ENCODE peak calls at places on chromosome 14, in four cellular contexts. One of them, this sample, is unnamed.

GRCh38 chr14:37595809-37596595 is 573 bp downstream of the TTC6 start:
- DNase-seq in uterus: no peak
- DNase-seq in lower lobe of right lung: peak; percentile 86
- DNase-seq in thoracic aorta: no peak
- DNase-seq in this sample: no peak

GRCh38 chr14:96631621-96632362 is 129.6 kb downstream of the PAPOLA start:
- DNase-seq in uterus: peak; percentile 4
- DNase-seq in lower lobe of right lung: no peak
- DNase-seq in thoracic aorta: no peak
- DNase-seq in this sample: no peak

GRCh38 chr14:95830386-95830785 is 46.2 kb upstream of the TUNAR start:
- DNase-seq in uterus: no peak
- DNase-seq in lower lobe of right lung: no peak
- DNase-seq in thoracic aorta: no peak
- DNase-seq in this sample: no peak

GRCh38 chr14:96245710-96246534 is 10.1 kb upstream of the BDKRB1 start:
- DNase-seq in uterus: no peak
- DNase-seq in lower lobe of right lung: no peak
- DNase-seq in thoracic aorta: no peak
- DNase-seq in this sample: no peak

GRCh38 chr14:65958664-65959562 is 527.3 kb upstream of the CCDC196 start:
- DNase-seq in uterus: no peak
- DNase-seq in lower lobe of right lung: no peak
- DNase-seq in thoracic aorta: no peak
- DNase-seq in this sample: no peak

GRCh38 chr14:93903342-93904184 is 23.6 kb upstream of the FAM181A start:
- DNase-seq in uterus: no peak
- DNase-seq in lower lobe of right lung: no peak
- DNase-seq in thoracic aorta: no peak
- DNase-seq in this sample: no peak

GRCh38 chr14:69573841-69574265 is 818 bp downstream of the CCDC177 start:
- DNase-seq in uterus: no peak
- DNase-seq in lower lobe of right lung: no peak
- DNase-seq in thoracic aorta: no peak
- DNase-seq in this sample: no peak

GRCh38 chr14:69548566-69548965 is 26.1 kb downstream of the CCDC177 start:
- DNase-seq in uterus: no peak
- DNase-seq in lower lobe of right lung: no peak
- DNase-seq in thoracic aorta: no peak
- DNase-seq in this sample: no peak

GRCh38 chr14:67444395-67444794 is 32.4 kb upstream of the PLEK2 start:
- DNase-seq in uterus: no peak
- DNase-seq in lower lobe of right lung: no peak
- DNase-seq in thoracic aorta: no peak
- DNase-seq in this sample: no peak

GRCh38 chr14:95903616-95904107 is 27.0 kb downstream of the TUNAR start:
- DNase-seq in uterus: no peak
- DNase-seq in lower lobe of right lung: no peak
- DNase-seq in thoracic aorta: no peak
- DNase-seq in this sample: no peak

GRCh38 chr14:89277229-89277628 is 139.8 kb downstream of the FOXN3 start:
- DNase-seq in uterus: no peak
- DNase-seq in lower lobe of right lung: no peak
- DNase-seq in thoracic aorta: no peak
- DNase-seq in this sample: peak; percentile 33

GRCh38 chr14:96100171-96101064 is 61.3 kb downstream of the C14orf132 start:
- DNase-seq in uterus: peak; percentile 78
- DNase-seq in lower lobe of right lung: peak; percentile 75
- DNase-seq in thoracic aorta: no peak
- DNase-seq in this sample: peak; percentile 81

GRCh38 chr14:91901449-91902250 is 34.3 kb upstream of the TC2N start:
- DNase-seq in uterus: peak; percentile 77
- DNase-seq in lower lobe of right lung: no peak
- DNase-seq in thoracic aorta: no peak
- DNase-seq in this sample: no peak

GRCh38 chr14:38197001-38197760 is 10.5 kb upstream of the SSTR1 start:
- DNase-seq in uterus: no peak
- DNase-seq in lower lobe of right lung: no peak
- DNase-seq in thoracic aorta: no peak
- DNase-seq in this sample: no peak

GRCh38 chr14:85416771-85417170 is 113.2 kb upstream of the FLRT2 start:
- DNase-seq in uterus: no peak
- DNase-seq in lower lobe of right lung: no peak
- DNase-seq in thoracic aorta: no peak
- DNase-seq in this sample: no peak

GRCh38 chr14:19993438-19993837 is 8.5 kb upstream of the OR4Q2 start:
- DNase-seq in uterus: no peak
- DNase-seq in lower lobe of right lung: no peak
- DNase-seq in thoracic aorta: no peak
- DNase-seq in this sample: no peak

GRCh38 chr14:62914025-62914424 is 131.2 kb downstream of the KCNH5 start:
- DNase-seq in uterus: no peak
- DNase-seq in lower lobe of right lung: no peak
- DNase-seq in thoracic aorta: no peak
- DNase-seq in this sample: no peak

GRCh38 chr14:76844223-76844622 is 18.0 kb downstream of the LRRC74A start:
- DNase-seq in uterus: peak; percentile 22
- DNase-seq in lower lobe of right lung: peak; percentile 75
- DNase-seq in thoracic aorta: no peak
- DNase-seq in this sample: peak; percentile 62

GRCh38 chr14:43778607-43778955 is 728.5 kb downstream of the FSCB start:
- DNase-seq in uterus: no peak
- DNase-seq in lower lobe of right lung: no peak
- DNase-seq in thoracic aorta: no peak
- DNase-seq in this sample: no peak

GRCh38 chr14:88323520-88324199 is 591 bp upstream of the KCNK10 start:
- DNase-seq in uterus: no peak
- DNase-seq in lower lobe of right lung: no peak
- DNase-seq in thoracic aorta: no peak
- DNase-seq in this sample: no peak

GRCh38 chr14:102015045-102015685 is 50.8 kb downstream of the DYNC1H1 start:
- DNase-seq in uterus: no peak
- DNase-seq in lower lobe of right lung: no peak
- DNase-seq in thoracic aorta: no peak
- DNase-seq in this sample: no peak

GRCh38 chr14:94180655-94181271 is 6.6 kb downstream of the PPP4R4 start:
- DNase-seq in uterus: no peak
- DNase-seq in lower lobe of right lung: no peak
- DNase-seq in thoracic aorta: no peak
- DNase-seq in this sample: no peak

GRCh38 chr14:74615735-74616134 is 3.7 kb upstream of the LTBP2 start:
- DNase-seq in uterus: no peak
- DNase-seq in lower lobe of right lung: no peak
- DNase-seq in thoracic aorta: no peak
- DNase-seq in this sample: peak; percentile 74

GRCh38 chr14:62126885-62127478 is 364.8 kb downstream of the SNAPC1 start:
- DNase-seq in uterus: no peak
- DNase-seq in lower lobe of right lung: no peak
- DNase-seq in thoracic aorta: no peak
- DNase-seq in this sample: no peak

GRCh38 chr14:38749936-38750335 is 353.1 kb downstream of the SEC23A start:
- DNase-seq in uterus: no peak
- DNase-seq in lower lobe of right lung: no peak
- DNase-seq in thoracic aorta: no peak
- DNase-seq in this sample: no peak

GRCh38 chr14:61623927-61624326 is 71.4 kb upstream of the HIF1A start:
- DNase-seq in uterus: no peak
- DNase-seq in lower lobe of right lung: no peak
- DNase-seq in thoracic aorta: no peak
- DNase-seq in this sample: no peak

GRCh38 chr14:75521415-75522199 is 662 bp upstream of the BATF start:
- DNase-seq in uterus: no peak
- DNase-seq in lower lobe of right lung: no peak
- DNase-seq in thoracic aorta: no peak
- DNase-seq in this sample: no peak

GRCh38 chr14:54600685-54601084 is 33.8 kb downstream of the SAMD4A start:
- DNase-seq in uterus: no peak
- DNase-seq in lower lobe of right lung: no peak
- DNase-seq in thoracic aorta: no peak
- DNase-seq in this sample: no peak

GRCh38 chr14:32900602-32901001 is 38.1 kb upstream of the NPAS3 start:
- DNase-seq in uterus: no peak
- DNase-seq in lower lobe of right lung: no peak
- DNase-seq in thoracic aorta: no peak
- DNase-seq in this sample: no peak

GRCh38 chr14:86973177-86973576 is 1019.8 kb downstream of the GALC start:
- DNase-seq in uterus: no peak
- DNase-seq in lower lobe of right lung: no peak
- DNase-seq in thoracic aorta: no peak
- DNase-seq in this sample: no peak

GRCh38 chr14:45204241-45204640 is 48.8 kb downstream of the MIS18BP1 start:
- DNase-seq in uterus: no peak
- DNase-seq in lower lobe of right lung: no peak
- DNase-seq in thoracic aorta: no peak
- DNase-seq in this sample: no peak
- H3K36me3 ChIP-seq in uterus: no peaks in the 10 kb centered on the region
- H3K36me3 ChIP-seq in lower lobe of right lung: peaks cover 39% of the 10 kb centered on the region
- H3K36me3 ChIP-seq in thoracic aorta: peaks cover 1% of the 10 kb centered on the region
- H3K36me3 ChIP-seq in this sample: peaks cover 14% of the 10 kb centered on the region

GRCh38 chr14:71705460-71705859 is 226.8 kb upstream of the RGS6 start:
- DNase-seq in uterus: no peak
- DNase-seq in lower lobe of right lung: no peak
- DNase-seq in thoracic aorta: no peak
- DNase-seq in this sample: no peak
- H3K36me3 ChIP-seq in uterus: no peaks in the 10 kb centered on the region
- H3K36me3 ChIP-seq in lower lobe of right lung: peaks cover 13% of the 10 kb centered on the region
- H3K36me3 ChIP-seq in thoracic aorta: no peaks in the 10 kb centered on the region
- H3K36me3 ChIP-seq in this sample: peaks cover 17% of the 10 kb centered on the region

GRCh38 chr14:71713061-71713850 is 219.0 kb upstream of the RGS6 start:
- DNase-seq in uterus: no peak
- DNase-seq in lower lobe of right lung: no peak
- DNase-seq in thoracic aorta: no peak
- DNase-seq in this sample: no peak

GRCh38 chr14:71711131-71711530 is 221.1 kb upstream of the RGS6 start:
- DNase-seq in uterus: no peak
- DNase-seq in lower lobe of right lung: no peak
- DNase-seq in thoracic aorta: no peak
- DNase-seq in this sample: no peak

GRCh38 chr14:71711619-71712018 is 220.6 kb upstream of the RGS6 start:
- DNase-seq in uterus: no peak
- DNase-seq in lower lobe of right lung: no peak
- DNase-seq in thoracic aorta: no peak
- DNase-seq in this sample: no peak

GRCh38 chr14:71714225-71714624 is 218.0 kb upstream of the RGS6 start:
- DNase-seq in uterus: no peak
- DNase-seq in lower lobe of right lung: no peak
- DNase-seq in thoracic aorta: no peak
- DNase-seq in this sample: no peak

GRCh38 chr14:71712478-71712877 is 219.8 kb upstream of the RGS6 start:
- DNase-seq in uterus: no peak
- DNase-seq in lower lobe of right lung: no peak
- DNase-seq in thoracic aorta: no peak
- DNase-seq in this sample: no peak
- H3K36me3 ChIP-seq in uterus: no peaks in the 10 kb centered on the region
- H3K36me3 ChIP-seq in lower lobe of right lung: peaks cover 13% of the 10 kb centered on the region
- H3K36me3 ChIP-seq in thoracic aorta: no peaks in the 10 kb centered on the region
- H3K36me3 ChIP-seq in this sample: peaks cover 7% of the 10 kb centered on the region

DNA sequence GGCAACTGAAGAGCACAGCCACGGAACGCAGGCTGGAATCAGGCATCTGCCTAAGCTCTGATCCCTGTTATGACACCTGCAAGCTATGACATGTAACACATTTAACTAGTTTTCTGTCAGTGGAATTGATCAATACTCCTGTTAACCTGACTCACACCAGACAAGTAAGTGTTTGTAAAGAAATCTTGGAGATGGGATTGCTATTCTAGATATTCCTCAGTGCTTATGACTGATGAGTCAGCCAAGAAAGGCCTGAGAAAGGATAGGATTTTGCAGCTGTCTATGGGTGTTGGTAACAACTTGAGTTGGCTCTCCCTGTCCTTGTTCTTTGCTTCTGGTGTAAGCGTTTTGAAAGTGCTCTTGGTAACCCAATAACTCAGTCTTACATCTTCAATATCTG is 110.5 kb downstream of the GPR135 start:
- DNase-seq in uterus: no peak
- DNase-seq in lower lobe of right lung: no peak
- DNase-seq in thoracic aorta: no peak
- DNase-seq in this sample: no peak
- H3K36me3 ChIP-seq in uterus: no peaks in the 10 kb centered on the region
- H3K36me3 ChIP-seq in lower lobe of right lung: peaks cover 61% of the 10 kb centered on the region
- H3K36me3 ChIP-seq in thoracic aorta: peaks cover 28% of the 10 kb centered on the region
- H3K36me3 ChIP-seq in this sample: peaks cover 46% of the 10 kb centered on the region

DNA sequence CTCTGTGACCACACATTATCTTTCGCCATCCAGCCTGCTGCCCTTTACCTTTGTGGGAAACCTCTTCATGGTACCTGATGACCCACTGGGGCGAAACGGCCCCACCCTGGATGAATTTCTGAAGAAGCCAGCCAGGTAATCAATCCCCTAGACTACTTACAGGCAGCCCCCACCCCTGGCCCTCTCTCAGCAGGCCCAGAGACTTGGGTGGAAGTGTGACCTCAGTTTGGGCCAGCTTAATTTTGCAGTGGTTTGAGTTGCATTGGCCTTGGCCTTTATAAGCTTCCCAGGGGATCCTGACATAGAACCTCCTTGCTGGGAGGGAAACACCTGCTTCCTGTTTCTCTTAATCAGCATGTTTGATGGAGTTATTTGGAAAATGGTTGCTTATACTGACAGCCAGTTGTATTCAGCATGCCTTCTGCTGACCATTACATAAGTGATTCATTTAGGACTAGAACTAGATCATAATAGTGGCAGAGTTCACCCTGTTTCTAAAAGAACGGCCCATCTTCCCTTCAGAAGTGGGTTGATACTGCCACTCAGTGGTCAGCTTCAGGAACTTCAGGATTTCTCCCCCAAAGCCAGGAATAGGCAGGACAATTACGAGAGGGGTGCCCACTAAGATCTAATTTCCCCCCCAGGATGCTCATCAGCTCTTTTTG is 6.1 kb downstream of the SDR39U1 start:
- DNase-seq in uterus: no peak
- DNase-seq in lower lobe of right lung: no peak
- DNase-seq in thoracic aorta: no peak
- DNase-seq in this sample: no peak
- H3K36me3 ChIP-seq in uterus: no peaks in the 10 kb centered on the region
- H3K36me3 ChIP-seq in lower lobe of right lung: peaks cover 90% of the 10 kb centered on the region
- H3K36me3 ChIP-seq in thoracic aorta: peaks cover 61% of the 10 kb centered on the region
- H3K36me3 ChIP-seq in this sample: peaks cover 92% of the 10 kb centered on the region

DNA sequence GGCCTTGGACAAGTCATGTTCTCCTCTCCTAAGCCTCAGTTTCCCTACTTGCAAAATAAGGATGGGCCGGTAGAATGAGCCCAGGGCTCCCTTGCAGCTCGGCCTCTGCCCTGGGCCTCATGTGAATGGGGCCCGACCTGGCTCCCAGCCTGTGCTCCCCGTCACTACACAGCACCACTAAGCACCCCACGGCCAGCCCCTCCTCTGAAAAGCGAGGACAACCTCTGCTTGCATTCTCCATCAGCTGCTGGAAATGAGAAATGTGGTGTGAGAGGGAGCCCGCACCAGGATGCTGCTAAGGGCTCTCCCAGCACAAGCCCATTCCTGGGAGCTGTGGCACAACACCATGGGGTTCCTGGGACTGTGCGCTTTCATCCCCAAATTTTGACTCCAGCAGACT is 10.2 kb downstream of the SLC25A47 start:
- DNase-seq in uterus: no peak
- DNase-seq in lower lobe of right lung: peak; percentile 30
- DNase-seq in thoracic aorta: no peak
- DNase-seq in this sample: no peak
- H3K36me3 ChIP-seq in uterus: no peaks in the 10 kb centered on the region
- H3K36me3 ChIP-seq in lower lobe of right lung: peaks cover 54% of the 10 kb centered on the region
- H3K36me3 ChIP-seq in thoracic aorta: peaks cover 28% of the 10 kb centered on the region
- H3K36me3 ChIP-seq in this sample: peaks cover 25% of the 10 kb centered on the region

This sample was measured in tibial artery.